ENCODE peak calls at places on chromosomes 5 and 9, in seven cellular contexts. One of them, this sample, is unnamed.

GRCh38 chr5:4007001-4007400 is 411.4 kb downstream of the IRX1 start:
- DNase-seq in astrocyte: no peak
- DNase-seq in OCI-LY7: no peak
- DNase-seq in trophoblast cell: no peak
- DNase-seq in fibroblast of lung: no peak
- DNase-seq in PC-3: no peak
- DNase-seq in GM23248: no peak
- DNase-seq in this sample: no peak

GRCh38 chr9:134466869-134467616 is 140.8 kb downstream of the RXRA start:
- DNase-seq in astrocyte: no peak
- DNase-seq in OCI-LY7: no peak
- DNase-seq in trophoblast cell: no peak
- DNase-seq in fibroblast of lung: no peak
- DNase-seq in PC-3: no peak
- DNase-seq in GM23248: peak
- DNase-seq in this sample: no peak

GRCh38 chr5:33371660-33372059 is 69.1 kb upstream of the TARS1 start:
- DNase-seq in astrocyte: peak
- DNase-seq in OCI-LY7: no peak
- DNase-seq in trophoblast cell: no peak
- DNase-seq in fibroblast of lung: peak
- DNase-seq in PC-3: no peak
- DNase-seq in GM23248: peak
- DNase-seq in this sample: no peak

GRCh38 chr9:121906074-121906520 is 187.0 kb downstream of the TTLL11 start:
- DNase-seq in astrocyte: no peak
- DNase-seq in OCI-LY7: no peak
- DNase-seq in trophoblast cell: no peak
- DNase-seq in fibroblast of lung: no peak
- DNase-seq in PC-3: no peak
- DNase-seq in GM23248: peak
- DNase-seq in this sample: no peak

GRCh38 chr9:34400686-34401602 is 24.2 kb upstream of the MYORG start:
- DNase-seq in astrocyte: no peak
- DNase-seq in OCI-LY7: no peak
- DNase-seq in trophoblast cell: no peak
- DNase-seq in fibroblast of lung: no peak
- DNase-seq in PC-3: no peak
- DNase-seq in GM23248: no peak
- DNase-seq in this sample: no peak

GRCh38 chr9:18848657-18849056 is 184.4 kb downstream of the SAXO1 start:
- DNase-seq in astrocyte: peak
- DNase-seq in OCI-LY7: no peak
- DNase-seq in trophoblast cell: no peak
- DNase-seq in fibroblast of lung: no peak
- DNase-seq in PC-3: no peak
- DNase-seq in GM23248: no peak
- DNase-seq in this sample: no peak

GRCh38 chr5:94432499-94432898 is 185.9 kb downstream of the KIAA0825 start:
- DNase-seq in astrocyte: peak
- DNase-seq in OCI-LY7: no peak
- DNase-seq in trophoblast cell: peak
- DNase-seq in fibroblast of lung: peak
- DNase-seq in PC-3: peak
- DNase-seq in GM23248: peak
- DNase-seq in this sample: peak

GRCh38 chr5:132526290-132526973 is 16.9 kb downstream of the IL5 start:
- DNase-seq in astrocyte: no peak
- DNase-seq in OCI-LY7: peak
- DNase-seq in trophoblast cell: peak
- DNase-seq in fibroblast of lung: peak
- DNase-seq in PC-3: peak
- DNase-seq in GM23248: peak
- DNase-seq in this sample: peak

GRCh38 chr5:112594060-112594850 is 143.4 kb upstream of the APC start:
- DNase-seq in astrocyte: peak
- DNase-seq in OCI-LY7: peak
- DNase-seq in trophoblast cell: no peak
- DNase-seq in fibroblast of lung: peak
- DNase-seq in PC-3: peak
- DNase-seq in GM23248: peak
- DNase-seq in this sample: no peak

GRCh38 chr5:151870820-151871219 is 53.8 kb downstream of the GLRA1 start:
- DNase-seq in astrocyte: peak
- DNase-seq in OCI-LY7: no peak
- DNase-seq in trophoblast cell: no peak
- DNase-seq in fibroblast of lung: peak
- DNase-seq in PC-3: peak
- DNase-seq in GM23248: peak
- DNase-seq in this sample: no peak

GRCh38 chr9:70255521-70255920 is 3.3 kb upstream of the SMC5 start:
- DNase-seq in astrocyte: peak
- DNase-seq in OCI-LY7: no peak
- DNase-seq in trophoblast cell: no peak
- DNase-seq in fibroblast of lung: peak
- DNase-seq in PC-3: peak
- DNase-seq in GM23248: peak
- DNase-seq in this sample: no peak

GRCh38 chr5:4642525-4642924 is 497.6 kb upstream of the ADAMTS16 start:
- DNase-seq in astrocyte: no peak
- DNase-seq in OCI-LY7: no peak
- DNase-seq in trophoblast cell: no peak
- DNase-seq in fibroblast of lung: no peak
- DNase-seq in PC-3: no peak
- DNase-seq in GM23248: no peak
- DNase-seq in this sample: no peak

GRCh38 chr5:124263680-124264491 is 482.6 kb downstream of the ZNF608 start:
- DNase-seq in astrocyte: no peak
- DNase-seq in OCI-LY7: no peak
- DNase-seq in trophoblast cell: no peak
- DNase-seq in fibroblast of lung: no peak
- DNase-seq in PC-3: peak
- DNase-seq in GM23248: no peak
- DNase-seq in this sample: peak

GRCh38 chr5:37494756-37495155 is 115.6 kb downstream of the WDR70 start:
- DNase-seq in astrocyte: no peak
- DNase-seq in OCI-LY7: no peak
- DNase-seq in trophoblast cell: no peak
- DNase-seq in fibroblast of lung: peak
- DNase-seq in PC-3: peak
- DNase-seq in GM23248: peak
- DNase-seq in this sample: no peak

GRCh38 chr5:137470111-137470920 is 28.8 kb downstream of the SPOCK1 start:
- DNase-seq in astrocyte: peak
- DNase-seq in OCI-LY7: no peak
- DNase-seq in trophoblast cell: peak
- DNase-seq in fibroblast of lung: peak
- DNase-seq in PC-3: peak
- DNase-seq in GM23248: peak
- DNase-seq in this sample: peak

GRCh38 chr5:178895615-178896571 is at the start of gene ZFP2:
- DNase-seq in astrocyte: peak
- DNase-seq in OCI-LY7: peak
- DNase-seq in trophoblast cell: peak
- DNase-seq in fibroblast of lung: peak
- DNase-seq in PC-3: peak
- DNase-seq in GM23248: peak
- DNase-seq in this sample: no peak

GRCh38 chr5:149492781-149493180 is 58.5 kb downstream of the CSNK1A1 start:
- DNase-seq in astrocyte: no peak
- DNase-seq in OCI-LY7: no peak
- DNase-seq in trophoblast cell: no peak
- DNase-seq in fibroblast of lung: no peak
- DNase-seq in PC-3: no peak
- DNase-seq in GM23248: no peak
- DNase-seq in this sample: no peak

GRCh38 chr9:89434636-89435314 is 63.1 kb downstream of the SEMA4D start:
- DNase-seq in astrocyte: no peak
- DNase-seq in OCI-LY7: no peak
- DNase-seq in trophoblast cell: peak
- DNase-seq in fibroblast of lung: no peak
- DNase-seq in PC-3: no peak
- DNase-seq in GM23248: no peak
- DNase-seq in this sample: no peak

GRCh38 chr9:91949946-91950664 is at the start of gene ROR2:
- DNase-seq in astrocyte: peak
- DNase-seq in OCI-LY7: no peak
- DNase-seq in trophoblast cell: no peak
- DNase-seq in fibroblast of lung: peak
- DNase-seq in PC-3: peak
- DNase-seq in GM23248: peak
- DNase-seq in this sample: no peak

GRCh38 chr9:116250881-116251280 is 97.3 kb downstream of the PAPPA start:
- DNase-seq in astrocyte: no peak
- DNase-seq in OCI-LY7: no peak
- DNase-seq in trophoblast cell: no peak
- DNase-seq in fibroblast of lung: no peak
- DNase-seq in PC-3: no peak
- DNase-seq in GM23248: peak
- DNase-seq in this sample: no peak

GRCh38 chr5:1208743-1209551 is 7.6 kb downstream of the SLC6A19 start:
- DNase-seq in astrocyte: no peak
- DNase-seq in OCI-LY7: no peak
- DNase-seq in trophoblast cell: peak
- DNase-seq in fibroblast of lung: peak
- DNase-seq in PC-3: peak
- DNase-seq in GM23248: peak
- DNase-seq in this sample: peak

GRCh38 chr9:120385606-120386389 is 194.2 kb downstream of the CDK5RAP2 start:
- DNase-seq in astrocyte: no peak
- DNase-seq in OCI-LY7: no peak
- DNase-seq in trophoblast cell: no peak
- DNase-seq in fibroblast of lung: no peak
- DNase-seq in PC-3: no peak
- DNase-seq in GM23248: no peak
- DNase-seq in this sample: no peak

GRCh38 chr5:104189909-104190308 is 627.3 kb upstream of the NUDT12 start:
- DNase-seq in astrocyte: peak
- DNase-seq in OCI-LY7: no peak
- DNase-seq in trophoblast cell: no peak
- DNase-seq in fibroblast of lung: peak
- DNase-seq in PC-3: peak
- DNase-seq in GM23248: peak
- DNase-seq in this sample: no peak

GRCh38 chr5:131305906-131306305 is 42.1 kb downstream of the CDC42SE2 start:
- DNase-seq in astrocyte: peak
- DNase-seq in OCI-LY7: no peak
- DNase-seq in trophoblast cell: no peak
- DNase-seq in fibroblast of lung: peak
- DNase-seq in PC-3: no peak
- DNase-seq in GM23248: no peak
- DNase-seq in this sample: no peak

GRCh38 chr9:125495137-125496119 is 211.6 kb downstream of the MAPKAP1 start:
- DNase-seq in astrocyte: no peak
- DNase-seq in OCI-LY7: no peak
- DNase-seq in trophoblast cell: peak
- DNase-seq in fibroblast of lung: peak
- DNase-seq in PC-3: peak
- DNase-seq in GM23248: peak
- DNase-seq in this sample: peak

GRCh38 chr9:109641079-109641659 is 138.8 kb upstream of the PALM2AKAP2 start:
- DNase-seq in astrocyte: no peak
- DNase-seq in OCI-LY7: no peak
- DNase-seq in trophoblast cell: no peak
- DNase-seq in fibroblast of lung: no peak
- DNase-seq in PC-3: no peak
- DNase-seq in GM23248: peak
- DNase-seq in this sample: no peak

GRCh38 chr5:177554474-177555111 is at the start of gene FAM193B:
- DNase-seq in astrocyte: peak
- DNase-seq in OCI-LY7: peak
- DNase-seq in trophoblast cell: peak
- DNase-seq in fibroblast of lung: peak
- DNase-seq in PC-3: peak
- DNase-seq in GM23248: peak
- DNase-seq in this sample: peak

GRCh38 chr9:129419382-129419899 is 201.5 kb downstream of the C9orf50 start:
- DNase-seq in astrocyte: no peak
- DNase-seq in OCI-LY7: peak
- DNase-seq in trophoblast cell: no peak
- DNase-seq in fibroblast of lung: no peak
- DNase-seq in PC-3: no peak
- DNase-seq in GM23248: no peak
- DNase-seq in this sample: no peak
- H2AFZ ChIP-seq in astrocyte: no peak
- H2AFZ ChIP-seq in OCI-LY7: no peak
- H2AFZ ChIP-seq in trophoblast cell: no peak
- H2AFZ ChIP-seq in fibroblast of lung: no peak
- H2AFZ ChIP-seq in PC-3: no peak
- H2AFZ ChIP-seq in GM23248: no peak
- H2AFZ ChIP-seq in this sample: no peak

GRCh38 chr5:73445708-73446630 is 2.6 kb downstream of the FOXD1 start:
- DNase-seq in astrocyte: no peak
- DNase-seq in OCI-LY7: no peak
- DNase-seq in trophoblast cell: no peak
- DNase-seq in fibroblast of lung: no peak
- DNase-seq in PC-3: no peak
- DNase-seq in GM23248: peak
- DNase-seq in this sample: no peak
- H3K4me2 ChIP-seq in astrocyte: peak
- H3K4me2 ChIP-seq in OCI-LY7: peak
- H3K4me2 ChIP-seq in trophoblast cell: peak
- H3K4me2 ChIP-seq in fibroblast of lung: peak
- H3K4me2 ChIP-seq in PC-3: peak
- H3K4me2 ChIP-seq in GM23248: peak
- H3K4me2 ChIP-seq in this sample: peak

GRCh38 chr9:97237951-97238851 is 69.3 kb upstream of the CCDC180 start:
- DNase-seq in astrocyte: peak
- DNase-seq in OCI-LY7: no peak
- DNase-seq in trophoblast cell: peak
- DNase-seq in fibroblast of lung: peak
- DNase-seq in PC-3: peak
- DNase-seq in GM23248: peak
- DNase-seq in this sample: peak

GRCh38 chr9:97237311-97237786 is 70.1 kb upstream of the CCDC180 start:
- DNase-seq in astrocyte: no peak
- DNase-seq in OCI-LY7: no peak
- DNase-seq in trophoblast cell: no peak
- DNase-seq in fibroblast of lung: no peak
- DNase-seq in PC-3: no peak
- DNase-seq in GM23248: no peak
- DNase-seq in this sample: no peak
- H3K4me3 ChIP-seq in astrocyte: peak
- H3K4me3 ChIP-seq in OCI-LY7: no peak
- H3K4me3 ChIP-seq in trophoblast cell: no peak
- H3K4me3 ChIP-seq in fibroblast of lung: no peak
- H3K4me3 ChIP-seq in PC-3: no peak
- H3K4me3 ChIP-seq in GM23248: peak
- H3K4me3 ChIP-seq in this sample: no peak

DNA sequence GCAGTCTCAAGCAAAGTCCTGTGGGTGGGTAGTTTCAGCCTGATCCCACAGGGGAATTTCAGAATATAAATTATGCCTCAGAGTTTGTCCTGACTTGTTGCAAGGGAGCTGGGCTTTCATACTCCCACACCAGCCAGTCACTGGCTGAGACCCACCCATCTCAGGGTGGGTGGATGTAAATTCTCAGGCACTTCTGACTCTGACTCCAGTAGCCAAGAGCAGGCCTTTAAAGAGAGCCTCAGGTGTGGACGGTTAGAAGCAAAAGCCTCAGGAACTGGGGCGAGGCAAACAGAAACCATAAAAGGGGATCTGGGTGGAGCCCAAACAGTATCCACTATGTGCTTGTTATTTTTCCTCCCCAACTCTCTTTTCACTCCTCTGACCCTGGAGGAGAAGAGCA is 28.6 kb upstream of the FBXW11 start:
- DNase-seq in astrocyte: no peak
- DNase-seq in OCI-LY7: no peak
- DNase-seq in trophoblast cell: no peak
- DNase-seq in fibroblast of lung: no peak
- DNase-seq in PC-3: no peak
- DNase-seq in GM23248: no peak
- DNase-seq in this sample: no peak
- H2AFZ ChIP-seq in astrocyte: no peak
- H2AFZ ChIP-seq in OCI-LY7: no peak
- H2AFZ ChIP-seq in trophoblast cell: no peak
- H2AFZ ChIP-seq in fibroblast of lung: no peak
- H2AFZ ChIP-seq in PC-3: no peak
- H2AFZ ChIP-seq in GM23248: no peak
- H2AFZ ChIP-seq in this sample: no peak

This sample was measured in PC-9.